ENCODE peak calls at places on chromosomes 16 and 17, in seven cellular contexts. One of them, this sample, is unnamed. For H3K4me1, the result is how much of the 10 kb centered on the place peaks cover.

GRCh38 chr17:57577751-57578607 is 167.1 kb downstream of the CCDC182 start:
- DNase-seq in heart left ventricle: no peak
- DNase-seq in SK-N-SH: peak
- DNase-seq in psoas muscle: peak
- DNase-seq in Peyer's patch: no peak
- DNase-seq in A549: no peak
- DNase-seq in tibial nerve: peak
- DNase-seq in this sample: no peak

GRCh38 chr17:74454197-74455024 is 12.0 kb upstream of the CD300A start:
- DNase-seq in heart left ventricle: peak
- DNase-seq in SK-N-SH: no peak
- DNase-seq in psoas muscle: peak
- DNase-seq in Peyer's patch: no peak
- DNase-seq in A549: peak
- DNase-seq in tibial nerve: peak
- DNase-seq in this sample: peak

GRCh38 chr16:54930034-54930938 is at the start of gene IRX5:
- DNase-seq in heart left ventricle: peak
- DNase-seq in SK-N-SH: peak
- DNase-seq in psoas muscle: peak
- DNase-seq in Peyer's patch: peak
- DNase-seq in A549: peak
- DNase-seq in tibial nerve: peak
- DNase-seq in this sample: peak

GRCh38 chr17:59284317-59284716 is 47.1 kb upstream of the YPEL2 start:
- DNase-seq in heart left ventricle: no peak
- DNase-seq in SK-N-SH: no peak
- DNase-seq in psoas muscle: no peak
- DNase-seq in Peyer's patch: no peak
- DNase-seq in A549: no peak
- DNase-seq in tibial nerve: no peak
- DNase-seq in this sample: no peak

GRCh38 chr17:31724026-31724425 is 135.0 kb downstream of the COPRS start:
- DNase-seq in heart left ventricle: no peak
- DNase-seq in SK-N-SH: no peak
- DNase-seq in psoas muscle: no peak
- DNase-seq in Peyer's patch: no peak
- DNase-seq in A549: no peak
- DNase-seq in tibial nerve: no peak
- DNase-seq in this sample: no peak

GRCh38 chr16:47311738-47312505 is 148.9 kb downstream of the ITFG1 start:
- DNase-seq in heart left ventricle: no peak
- DNase-seq in SK-N-SH: no peak
- DNase-seq in psoas muscle: no peak
- DNase-seq in Peyer's patch: no peak
- DNase-seq in A549: no peak
- DNase-seq in tibial nerve: no peak
- DNase-seq in this sample: no peak

GRCh38 chr16:56355786-56356275 is 69.5 kb downstream of the AMFR start:
- DNase-seq in heart left ventricle: peak
- DNase-seq in SK-N-SH: peak
- DNase-seq in psoas muscle: peak
- DNase-seq in Peyer's patch: peak
- DNase-seq in A549: no peak
- DNase-seq in tibial nerve: no peak
- DNase-seq in this sample: no peak

GRCh38 chr16:26281681-26282080 is 589.9 kb downstream of the HS3ST4 start:
- DNase-seq in heart left ventricle: no peak
- DNase-seq in SK-N-SH: no peak
- DNase-seq in psoas muscle: no peak
- DNase-seq in Peyer's patch: no peak
- DNase-seq in A549: no peak
- DNase-seq in tibial nerve: no peak
- DNase-seq in this sample: no peak

GRCh38 chr16:87562201-87562600 is 40.1 kb upstream of the JPH3 start:
- DNase-seq in heart left ventricle: no peak
- DNase-seq in SK-N-SH: no peak
- DNase-seq in psoas muscle: no peak
- DNase-seq in Peyer's patch: no peak
- DNase-seq in A549: no peak
- DNase-seq in tibial nerve: no peak
- DNase-seq in this sample: no peak

GRCh38 chr17:43753488-43754129 is 5.0 kb downstream of the SOST start:
- DNase-seq in heart left ventricle: no peak
- DNase-seq in SK-N-SH: no peak
- DNase-seq in psoas muscle: no peak
- DNase-seq in Peyer's patch: no peak
- DNase-seq in A549: no peak
- DNase-seq in tibial nerve: no peak
- DNase-seq in this sample: no peak

GRCh38 chr17:1011138-1011537 is 14.2 kb downstream of the TIMM22 start:
- DNase-seq in heart left ventricle: no peak
- DNase-seq in SK-N-SH: no peak
- DNase-seq in psoas muscle: peak
- DNase-seq in Peyer's patch: no peak
- DNase-seq in A549: no peak
- DNase-seq in tibial nerve: no peak
- DNase-seq in this sample: no peak

GRCh38 chr17:37147301-37147812 is 198.6 kb downstream of the AATF start:
- DNase-seq in heart left ventricle: no peak
- DNase-seq in SK-N-SH: no peak
- DNase-seq in psoas muscle: no peak
- DNase-seq in Peyer's patch: no peak
- DNase-seq in A549: peak
- DNase-seq in tibial nerve: no peak
- DNase-seq in this sample: no peak

GRCh38 chr17:8997994-8998628 is 23.2 kb upstream of the NTN1 start:
- DNase-seq in heart left ventricle: peak
- DNase-seq in SK-N-SH: peak
- DNase-seq in psoas muscle: peak
- DNase-seq in Peyer's patch: peak
- DNase-seq in A549: peak
- DNase-seq in tibial nerve: peak
- DNase-seq in this sample: no peak

GRCh38 chr17:67546578-67547527 is 169.8 kb downstream of the PITPNC1 start:
- DNase-seq in heart left ventricle: peak
- DNase-seq in SK-N-SH: no peak
- DNase-seq in psoas muscle: peak
- DNase-seq in Peyer's patch: peak
- DNase-seq in A549: no peak
- DNase-seq in tibial nerve: no peak
- DNase-seq in this sample: peak

GRCh38 chr16:15592324-15592723 is 50.6 kb downstream of the MARF1 start:
- DNase-seq in heart left ventricle: no peak
- DNase-seq in SK-N-SH: no peak
- DNase-seq in psoas muscle: no peak
- DNase-seq in Peyer's patch: peak
- DNase-seq in A549: no peak
- DNase-seq in tibial nerve: no peak
- DNase-seq in this sample: no peak

GRCh38 chr16:85912271-85912974 is 13.5 kb downstream of the IRF8 start:
- DNase-seq in heart left ventricle: no peak
- DNase-seq in SK-N-SH: no peak
- DNase-seq in psoas muscle: peak
- DNase-seq in Peyer's patch: no peak
- DNase-seq in A549: no peak
- DNase-seq in tibial nerve: peak
- DNase-seq in this sample: no peak

GRCh38 chr16:3696425-3697218 is 20.7 kb downstream of the TRAP1 start:
- DNase-seq in heart left ventricle: no peak
- DNase-seq in SK-N-SH: no peak
- DNase-seq in psoas muscle: peak
- DNase-seq in Peyer's patch: no peak
- DNase-seq in A549: no peak
- DNase-seq in tibial nerve: no peak
- DNase-seq in this sample: no peak

GRCh38 chr16:84995666-84996065 is 15.7 kb downstream of the ZDHHC7 start:
- DNase-seq in heart left ventricle: no peak
- DNase-seq in SK-N-SH: no peak
- DNase-seq in psoas muscle: peak
- DNase-seq in Peyer's patch: no peak
- DNase-seq in A549: no peak
- DNase-seq in tibial nerve: no peak
- DNase-seq in this sample: no peak

GRCh38 chr17:81870155-81870977 is 771 bp downstream of the ARHGDIA start:
- DNase-seq in heart left ventricle: peak
- DNase-seq in SK-N-SH: peak
- DNase-seq in psoas muscle: no peak
- DNase-seq in Peyer's patch: peak
- DNase-seq in A549: no peak
- DNase-seq in tibial nerve: no peak
- DNase-seq in this sample: peak

GRCh38 chr16:27723711-27724490 is 174.0 kb downstream of the KATNIP start:
- DNase-seq in heart left ventricle: no peak
- DNase-seq in SK-N-SH: no peak
- DNase-seq in psoas muscle: no peak
- DNase-seq in Peyer's patch: no peak
- DNase-seq in A549: no peak
- DNase-seq in tibial nerve: no peak
- DNase-seq in this sample: no peak

GRCh38 chr17:67244621-67245072 is 349 bp downstream of the HELZ start:
- DNase-seq in heart left ventricle: peak
- DNase-seq in SK-N-SH: peak
- DNase-seq in psoas muscle: peak
- DNase-seq in Peyer's patch: no peak
- DNase-seq in A549: peak
- DNase-seq in tibial nerve: no peak
- DNase-seq in this sample: no peak

DNA sequence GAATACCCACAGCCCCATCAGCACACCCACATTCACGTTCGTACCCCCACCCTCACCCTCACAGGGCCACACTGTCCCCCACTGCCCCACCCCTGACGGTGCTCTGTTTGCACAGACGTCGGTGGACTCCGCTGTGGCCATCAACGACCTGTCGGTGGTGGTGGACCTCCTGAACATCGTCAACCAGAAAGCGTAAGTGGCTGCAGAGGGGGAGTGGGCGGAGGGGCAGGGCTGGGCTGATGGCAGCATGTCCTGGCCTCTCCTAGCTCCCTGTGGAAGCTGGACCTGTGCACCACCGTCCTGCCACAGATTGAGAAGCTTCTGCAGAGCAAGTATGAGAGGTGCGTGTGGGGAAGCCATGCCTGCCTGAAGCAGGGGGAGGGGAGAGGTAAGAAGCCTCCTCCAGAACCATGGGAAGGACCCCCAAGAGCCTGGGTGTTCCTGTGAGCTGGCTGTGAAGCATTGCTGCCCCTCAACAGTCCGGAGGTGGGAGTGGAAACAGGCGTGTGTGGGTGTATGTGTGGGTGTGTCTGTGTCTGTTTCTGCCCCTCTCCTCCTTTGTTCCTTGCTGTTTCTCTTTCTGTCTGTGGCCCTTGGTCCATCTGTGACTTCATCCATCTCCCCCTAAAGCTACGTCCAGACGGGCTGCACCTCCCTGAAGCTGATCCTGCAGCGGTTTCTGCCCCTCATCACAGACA is 20.3 kb downstream of the KATNB1 start:
- DNase-seq in heart left ventricle: no peak
- DNase-seq in SK-N-SH: no peak
- DNase-seq in psoas muscle: no peak
- DNase-seq in Peyer's patch: no peak
- DNase-seq in A549: no peak
- DNase-seq in tibial nerve: no peak
- DNase-seq in this sample: no peak
- TF ChIP-seq CTCF in heart left ventricle: no peak
- TF ChIP-seq CTCF in SK-N-SH: no peak
- TF ChIP-seq CTCF in psoas muscle: no peak
- TF ChIP-seq CTCF in Peyer's patch: no peak
- TF ChIP-seq CTCF in A549: no peak
- TF ChIP-seq CTCF in tibial nerve: no peak
- TF ChIP-seq CTCF in this sample: no peak

GRCh38 chr17:38457577-38458371 is 29.5 kb downstream of the ARHGAP23 start:
- DNase-seq in heart left ventricle: no peak
- DNase-seq in SK-N-SH: no peak
- DNase-seq in psoas muscle: no peak
- DNase-seq in Peyer's patch: no peak
- DNase-seq in A549: no peak
- DNase-seq in tibial nerve: no peak
- DNase-seq in this sample: no peak
- H3K4me1 ChIP-seq in heart left ventricle: under half
- H3K4me1 ChIP-seq in SK-N-SH: under half
- H3K4me1 ChIP-seq in psoas muscle: under half
- H3K4me1 ChIP-seq in Peyer's patch: under half
- H3K4me1 ChIP-seq in A549: under half
- H3K4me1 ChIP-seq in tibial nerve: under half
- H3K4me1 ChIP-seq in this sample: under half

DNA sequence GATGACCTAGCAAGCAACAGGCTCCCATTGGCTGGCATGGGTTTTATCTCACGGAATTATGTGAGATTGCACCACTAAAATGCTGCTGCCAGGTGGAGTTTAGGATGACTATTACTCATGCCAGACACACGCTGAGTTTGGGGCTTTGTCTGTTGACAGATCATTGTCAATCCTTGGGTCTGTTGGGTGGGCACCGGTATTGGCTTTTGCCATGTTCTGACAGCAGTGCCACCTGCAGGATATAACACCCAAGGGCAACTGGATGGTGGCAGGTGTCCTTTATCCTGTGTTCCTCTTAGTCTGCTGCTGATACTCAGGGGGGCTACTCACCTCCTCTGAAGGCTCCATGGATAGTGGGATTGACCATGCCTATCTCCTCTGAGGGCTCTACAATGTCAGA is 221.6 kb upstream of the DYNLRB2 start:
- DNase-seq in heart left ventricle: no peak
- DNase-seq in SK-N-SH: no peak
- DNase-seq in psoas muscle: no peak
- DNase-seq in Peyer's patch: no peak
- DNase-seq in A549: no peak
- DNase-seq in tibial nerve: no peak
- DNase-seq in this sample: no peak
- TF ChIP-seq CTCF in heart left ventricle: no peak
- TF ChIP-seq CTCF in SK-N-SH: no peak
- TF ChIP-seq CTCF in psoas muscle: no peak
- TF ChIP-seq CTCF in Peyer's patch: no peak
- TF ChIP-seq CTCF in A549: no peak
- TF ChIP-seq CTCF in tibial nerve: no peak
- TF ChIP-seq CTCF in this sample: no peak

GRCh38 chr17:48640858-48641180 is 14.7 kb upstream of the HOXB9 start:
- DNase-seq in heart left ventricle: no peak
- DNase-seq in SK-N-SH: no peak
- DNase-seq in psoas muscle: no peak
- DNase-seq in Peyer's patch: no peak
- DNase-seq in A549: no peak
- DNase-seq in tibial nerve: no peak
- DNase-seq in this sample: no peak
- H3K4me1 ChIP-seq in heart left ventricle: under half
- H3K4me1 ChIP-seq in SK-N-SH: under half
- H3K4me1 ChIP-seq in psoas muscle: under half
- H3K4me1 ChIP-seq in Peyer's patch: under half
- H3K4me1 ChIP-seq in A549: half or more
- H3K4me1 ChIP-seq in tibial nerve: under half
- H3K4me1 ChIP-seq in this sample: under half